ENCODE peak calls at places on chromosomes 2 and 18, in nine cellular contexts. I, D, M, Q, N, W, P, Y and S are unnamed samples. For H3K4me1 and H3K9me3, the result is how much of the 10 kb centered on the place peaks cover.

GRCh38 chr18:73688851-73689659 is 458.6 kb downstream of the FBXO15 start:
- DNase-seq in I (no peak), D (no peak), M (no peak), Q (no peak), N (no peak), W (no peak), P (no peak), Y (no peak), S (no peak)

GRCh38 chr2:42064417-42064942 is 16.7 kb downstream of the PKDCC start:
- DNase-seq in I (peak), D (peak), M (no peak), Q (no peak), N (no peak), W (no peak), P (peak), Y (no peak), S (no peak)

GRCh38 chr2:24972315-24972958 is 682 bp upstream of the DNAJC27 start:
- DNase-seq in I (peak), D (peak), M (no peak), Q (peak), N (peak), W (peak), P (peak), Y (peak), S (peak)

GRCh38 chr2:240430595-240430994 is 4.9 kb upstream of the GPC1 start:
- DNase-seq in I (no peak), D (no peak), M (no peak), Q (peak), N (peak), W (no peak), P (no peak), Y (no peak), S (no peak)

GRCh38 chr2:42238644-42239288 is 69.6 kb downstream of the EML4 start:
- DNase-seq in I (peak), D (peak), M (no peak), Q (peak), N (peak), W (peak), P (peak), Y (peak), S (no peak)

GRCh38 chr2:162232027-162232426 is 11.2 kb downstream of the FAP start:
- DNase-seq in I (no peak), D (no peak), M (no peak), Q (no peak), N (no peak), W (no peak), P (no peak), Y (no peak), S (no peak)

GRCh38 chr2:232418466-232419244 is 12.0 kb downstream of the ALPG start:
- DNase-seq in I (no peak), D (no peak), M (no peak), Q (no peak), N (no peak), W (no peak), P (peak), Y (peak), S (no peak)

GRCh38 chr18:7908686-7909299 is 341.7 kb downstream of the PTPRM start:
- DNase-seq in I (no peak), D (no peak), M (no peak), Q (no peak), N (no peak), W (no peak), P (no peak), Y (no peak), S (no peak)

GRCh38 chr2:8794923-8795825 is 42.2 kb downstream of the KIDINS220 start:
- DNase-seq in I (no peak), D (no peak), M (no peak), Q (no peak), N (no peak), W (no peak), P (no peak), Y (no peak), S (no peak)

GRCh38 chr2:72136349-72136748 is 11.3 kb downstream of the CYP26B1 start:
- DNase-seq in I (no peak), D (no peak), M (no peak), Q (no peak), N (no peak), W (no peak), P (no peak), Y (no peak), S (no peak)

GRCh38 chr2:28583899-28584553 is 88.2 kb downstream of the PLB1 start:
- DNase-seq in I (peak), D (peak), M (peak), Q (peak), N (peak), W (no peak), P (peak), Y (peak), S (peak)

GRCh38 chr18:32847719-32848118 is 74.9 kb upstream of the KLHL14 start:
- DNase-seq in I (no peak), D (no peak), M (no peak), Q (no peak), N (no peak), W (no peak), P (no peak), Y (no peak), S (no peak)

GRCh38 chr2:9653485-9654271 is 22.9 kb upstream of the YWHAQ start:
- DNase-seq in I (no peak), D (no peak), M (no peak), Q (no peak), N (no peak), W (no peak), P (no peak), Y (no peak), S (no peak)

GRCh38 chr2:108594982-108595464 is 60.8 kb downstream of the LIMS1 start:
- DNase-seq in I (peak), D (peak), M (no peak), Q (no peak), N (no peak), W (no peak), P (no peak), Y (peak), S (no peak)
- H3K4me1 ChIP-seq in I (half or more), D (under half), M (half or more), Q (half or more), N (under half), W (under half), P (under half), Y (under half), S (half or more)

GRCh38 chr18:79776674-79777073 is 21.1 kb upstream of the KCNG2 start:
- DNase-seq in I (no peak), D (no peak), M (no peak), Q (peak), N (no peak), W (no peak), P (no peak), Y (no peak), S (no peak)

GRCh38 chr18:79772865-79773696 is 24.7 kb upstream of the KCNG2 start:
- DNase-seq in I (no peak), D (no peak), M (no peak), Q (no peak), N (no peak), W (no peak), P (peak), Y (no peak), S (no peak)

GRCh38 chr18:79774111-79774510 is 23.6 kb upstream of the KCNG2 start:
- DNase-seq in I (no peak), D (no peak), M (no peak), Q (peak), N (no peak), W (no peak), P (peak), Y (no peak), S (no peak)

GRCh38 chr18:79778291-79778791 is 19.4 kb upstream of the KCNG2 start:
- DNase-seq in I (no peak), D (no peak), M (no peak), Q (peak), N (no peak), W (no peak), P (peak), Y (no peak), S (no peak)

GRCh38 chr18:79775441-79776221 is 22.1 kb upstream of the KCNG2 start:
- DNase-seq in I (no peak), D (no peak), M (no peak), Q (peak), N (no peak), W (no peak), P (peak), Y (no peak), S (no peak)
- H3K9me3 ChIP-seq in I (under half), D (under half), M (under half), Q (under half), N (under half), W (under half), P (under half), Y (under half), S (under half)

GRCh38 chr18:9708057-9708881 is at the start of gene RAB31:
- DNase-seq in I (peak), D (no peak), M (peak), Q (peak), N (peak), W (no peak), P (peak), Y (peak), S (peak)

GRCh38 chr18:9705183-9705864 is 2.8 kb upstream of the RAB31 start:
- DNase-seq in I (no peak), D (no peak), M (no peak), Q (no peak), N (peak), W (no peak), P (no peak), Y (no peak), S (no peak)

GRCh38 chr18:9706081-9706935 is 1.8 kb upstream of the RAB31 start:
- DNase-seq in I (no peak), D (no peak), M (no peak), Q (no peak), N (no peak), W (no peak), P (no peak), Y (no peak), S (no peak)

GRCh38 chr18:9708882-9709877 is 1.1 kb downstream of the RAB31 start:
- DNase-seq in I (no peak), D (no peak), M (peak), Q (no peak), N (peak), W (no peak), P (peak), Y (peak), S (no peak)

DNA sequence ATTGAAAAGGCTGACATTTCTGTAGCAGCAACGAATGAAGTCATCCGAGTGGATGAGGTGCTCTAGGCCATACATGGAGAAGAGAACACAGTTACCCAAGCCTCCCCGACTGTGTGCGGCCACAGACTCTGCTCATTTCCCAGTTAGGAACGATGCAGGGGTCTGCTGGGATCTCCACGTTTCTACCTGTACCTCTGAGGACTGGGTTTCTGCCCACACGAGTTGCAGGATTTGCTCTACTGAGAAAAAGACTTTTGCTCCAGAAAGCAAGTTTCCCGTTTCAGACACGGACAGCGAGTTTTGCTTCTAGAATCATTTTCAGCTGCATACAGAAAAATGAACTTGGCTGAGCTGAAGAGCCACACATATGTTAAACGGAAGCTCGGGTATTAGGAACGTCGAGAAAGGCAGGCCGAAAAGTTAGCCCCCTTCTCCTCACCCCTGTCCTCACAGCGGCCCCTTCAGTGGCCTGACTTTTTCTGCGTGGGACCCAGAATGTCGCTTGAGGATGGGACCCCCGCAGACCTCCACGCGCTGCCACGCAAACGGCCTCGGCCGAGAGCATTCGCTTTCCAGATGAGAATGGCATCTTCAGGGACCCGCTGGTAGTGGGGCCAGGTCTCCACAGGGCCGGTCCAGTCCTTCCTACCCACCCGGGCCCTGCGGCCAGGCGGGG is 582 bp upstream of the RAB31 start:
- DNase-seq in I (no peak), D (no peak), M (no peak), Q (no peak), N (peak), W (no peak), P (no peak), Y (no peak), S (no peak)
- H3K4me1 ChIP-seq in I (under half), D (under half), M (under half), Q (half or more), N (under half), W (under half), P (under half), Y (under half), S (under half)

DNA sequence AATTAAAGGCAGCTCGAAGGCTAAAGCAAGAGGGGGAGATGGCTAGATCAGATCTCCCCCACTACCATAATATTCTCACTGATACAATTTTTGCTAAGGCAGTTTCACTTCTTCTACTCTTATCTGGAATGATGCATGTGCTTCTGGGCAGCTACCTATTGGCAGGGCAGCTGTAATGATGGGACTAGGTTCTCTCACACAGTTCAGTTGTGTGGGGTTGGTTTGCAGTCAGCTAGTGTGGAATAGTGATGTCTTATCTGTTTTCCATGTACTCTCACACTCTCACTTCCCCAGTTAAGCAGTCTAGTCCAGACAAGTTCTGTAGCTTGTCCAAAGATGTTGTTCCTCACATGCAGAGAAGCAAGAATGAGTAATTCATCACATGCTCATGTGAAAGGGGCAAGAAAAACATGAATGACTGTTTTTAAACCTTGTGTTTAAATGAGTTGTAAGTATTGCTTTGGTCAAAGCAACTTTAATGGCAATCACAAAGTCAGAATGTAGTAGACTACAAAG is 836.1 kb downstream of the CBLN2 start:
- DNase-seq in I (no peak), D (no peak), M (no peak), Q (no peak), N (no peak), W (no peak), P (no peak), Y (no peak), S (no peak)
- H3K9me3 ChIP-seq in I (under half), D (under half), M (under half), Q (under half), N (under half), W (under half), P (under half), Y (under half), S (under half)

DNA sequence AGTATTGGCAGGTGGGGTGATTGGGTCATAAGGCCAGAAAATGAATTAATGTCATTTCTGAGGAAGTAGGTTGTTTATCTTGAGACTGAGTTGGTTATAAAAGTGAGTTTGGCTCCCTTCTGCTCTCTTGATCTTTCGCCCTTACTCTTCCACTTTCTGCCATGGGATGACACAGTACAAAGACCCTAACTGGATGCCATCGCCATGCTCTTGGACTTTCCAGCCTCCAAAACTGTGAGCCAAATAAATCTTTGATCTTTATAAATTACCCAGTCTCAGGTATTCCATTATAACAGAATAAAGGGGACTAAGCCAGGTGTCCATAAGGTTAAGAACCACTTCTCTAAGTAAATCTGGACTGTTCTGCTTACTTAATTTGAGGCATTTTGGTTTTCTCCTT is 44.4 kb downstream of the MAP4K3 start:
- DNase-seq in I (no peak), D (no peak), M (no peak), Q (no peak), N (no peak), W (no peak), P (no peak), Y (no peak), S (no peak)
- H3K4me1 ChIP-seq in I (under half), D (half or more), M (half or more), Q (under half), N (under half), W (under half), P (under half), Y (under half), S (under half)

GRCh38 chr2:166727105-166727504 is 161.2 kb upstream of the XIRP2 start:
- DNase-seq in I (no peak), D (no peak), M (no peak), Q (no peak), N (no peak), W (no peak), P (no peak), Y (no peak), S (no peak)

GRCh38 chr2:166726525-166726924 is 161.8 kb upstream of the XIRP2 start:
- DNase-seq in I (no peak), D (peak), M (no peak), Q (no peak), N (no peak), W (no peak), P (no peak), Y (no peak), S (no peak)

GRCh38 chr2:166725907-166726306 is 162.4 kb upstream of the XIRP2 start:
- DNase-seq in I (no peak), D (no peak), M (no peak), Q (no peak), N (no peak), W (no peak), P (no peak), Y (no peak), S (no peak)
- H3K9me3 ChIP-seq in I (under half), D (under half), M (under half), Q (under half), N (under half), W (under half), P (under half), Y (under half), S (under half)

DNA sequence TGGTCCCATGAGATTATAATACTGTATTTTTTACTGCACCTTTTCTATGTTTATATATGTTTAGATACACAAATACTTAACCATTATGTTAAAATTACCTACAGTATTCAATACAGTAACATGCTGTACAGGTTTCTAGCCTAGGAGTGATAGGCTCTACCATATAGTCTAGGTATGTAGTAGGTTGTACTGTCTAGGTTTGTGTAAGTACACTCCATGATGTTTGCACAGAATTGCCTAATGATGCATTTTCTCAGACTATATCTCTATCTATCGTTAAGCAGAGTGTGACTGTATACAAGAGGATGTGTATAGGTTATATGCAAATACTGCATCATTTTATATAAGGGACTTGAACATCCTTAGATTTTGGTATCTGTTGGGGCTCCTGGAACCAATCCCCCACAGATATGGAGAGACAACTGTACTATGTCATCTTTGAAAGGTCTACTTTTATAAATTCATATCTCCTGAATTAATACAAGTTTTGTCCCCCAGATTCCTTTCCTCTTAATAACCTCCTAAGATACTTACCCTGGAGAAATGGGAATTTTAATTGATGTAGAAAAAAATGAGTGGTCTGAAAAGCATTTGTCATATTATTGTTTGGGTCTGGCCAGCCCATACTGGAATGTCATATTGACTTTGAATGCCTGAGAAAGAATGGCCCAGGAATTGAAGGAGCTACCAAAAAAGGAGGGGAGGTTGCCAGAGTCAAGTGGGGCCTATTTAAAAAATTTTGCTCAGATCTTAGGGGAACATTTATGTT is 36.6 kb downstream of the EHBP1 start:
- DNase-seq in I (no peak), D (no peak), M (no peak), Q (no peak), N (no peak), W (no peak), P (no peak), Y (no peak), S (no peak)
- H3K4me1 ChIP-seq in I (half or more), D (half or more), M (under half), Q (under half), N (under half), W (under half), P (under half), Y (under half), S (half or more)